ENCODE peak calls at places on chromosomes 11 and 22, in ten cellular contexts. One of them, this sample, is unnamed.
A peak's percentile ranks its signal among the peaks of the same experiment; 100 is the strongest.

GRCh38 chr22:49997221-49997599 is 15.4 kb downstream of the IL17REL start:
- DNase-seq in psoas muscle: no peak
- DNase-seq in spleen: no peak
- DNase-seq in HFF-Myc: no peak
- DNase-seq in ascending aorta: no peak
- DNase-seq in brain microvascular endothelial cell: no peak
- DNase-seq in fibroblast of lung: no peak
- DNase-seq in astrocyte: no peak
- DNase-seq in A673: no peak
- DNase-seq in esophagus muscularis mucosa: no peak
- DNase-seq in this sample: no peak

GRCh38 chr11:115761348-115761747 is 257.1 kb upstream of the CADM1 start:
- DNase-seq in esophagus muscularis mucosa: no peak
- DNase-seq in brain microvascular endothelial cell: no peak
- DNase-seq in fibroblast of lung: no peak
- DNase-seq in A673: no peak
- DNase-seq in psoas muscle: no peak
- DNase-seq in spleen: no peak
- DNase-seq in astrocyte: no peak
- DNase-seq in ascending aorta: no peak
- DNase-seq in HFF-Myc: no peak
- DNase-seq in this sample: no peak

GRCh38 chr11:130674686-130675085 is 226.2 kb downstream of the ADAMTS15 start:
- DNase-seq in fibroblast of lung: peak; percentile 45
- DNase-seq in psoas muscle: no peak
- DNase-seq in astrocyte: peak; percentile 32
- DNase-seq in HFF-Myc: no peak
- DNase-seq in A673: no peak
- DNase-seq in ascending aorta: no peak
- DNase-seq in esophagus muscularis mucosa: peak; percentile 75
- DNase-seq in brain microvascular endothelial cell: peak; percentile 28
- DNase-seq in spleen: no peak
- DNase-seq in this sample: peak; percentile 43

GRCh38 chr11:86070435-86071056 is 1.7 kb upstream of the PICALM start:
- DNase-seq in brain microvascular endothelial cell: no peak
- DNase-seq in esophagus muscularis mucosa: no peak
- DNase-seq in A673: no peak
- DNase-seq in spleen: no peak
- DNase-seq in ascending aorta: no peak
- DNase-seq in fibroblast of lung: peak; percentile 42
- DNase-seq in astrocyte: no peak
- DNase-seq in psoas muscle: no peak
- DNase-seq in HFF-Myc: no peak
- DNase-seq in this sample: peak; percentile 73

GRCh38 chr11:122676638-122677037 is 21.1 kb downstream of the UBASH3B start:
- DNase-seq in spleen: no peak
- DNase-seq in HFF-Myc: no peak
- DNase-seq in brain microvascular endothelial cell: no peak
- DNase-seq in astrocyte: no peak
- DNase-seq in A673: no peak
- DNase-seq in psoas muscle: no peak
- DNase-seq in fibroblast of lung: no peak
- DNase-seq in esophagus muscularis mucosa: no peak
- DNase-seq in ascending aorta: no peak
- DNase-seq in this sample: no peak

GRCh38 chr22:30398685-30399680 is 2.2 kb downstream of the SEC14L2 start:
- DNase-seq in esophagus muscularis mucosa: no peak
- DNase-seq in psoas muscle: no peak
- DNase-seq in A673: no peak
- DNase-seq in HFF-Myc: no peak
- DNase-seq in brain microvascular endothelial cell: no peak
- DNase-seq in spleen: no peak
- DNase-seq in fibroblast of lung: no peak
- DNase-seq in ascending aorta: no peak
- DNase-seq in astrocyte: no peak
- DNase-seq in this sample: no peak

GRCh38 chr22:19174106-19175025 is 4.2 kb downstream of the SLC25A1 start:
- DNase-seq in astrocyte: peak; percentile 54
- DNase-seq in psoas muscle: peak; percentile 72
- DNase-seq in spleen: peak; percentile 90
- DNase-seq in ascending aorta: no peak
- DNase-seq in A673: peak; percentile 57
- DNase-seq in fibroblast of lung: peak; percentile 69
- DNase-seq in brain microvascular endothelial cell: peak; percentile 50
- DNase-seq in esophagus muscularis mucosa: no peak
- DNase-seq in HFF-Myc: peak; percentile 67
- DNase-seq in this sample: peak; percentile 94

GRCh38 chr11:125165664-125166346 is 1.3 kb downstream of the PKNOX2 start:
- DNase-seq in ascending aorta: no peak
- DNase-seq in HFF-Myc: no peak
- DNase-seq in fibroblast of lung: peak; percentile 46
- DNase-seq in psoas muscle: no peak
- DNase-seq in brain microvascular endothelial cell: no peak
- DNase-seq in astrocyte: no peak
- DNase-seq in spleen: no peak
- DNase-seq in A673: no peak
- DNase-seq in esophagus muscularis mucosa: no peak
- DNase-seq in this sample: no peak

GRCh38 chr11:27228232-27228631 is 134.8 kb downstream of the CCDC34 start:
- DNase-seq in brain microvascular endothelial cell: no peak
- DNase-seq in spleen: no peak
- DNase-seq in fibroblast of lung: no peak
- DNase-seq in astrocyte: no peak
- DNase-seq in psoas muscle: no peak
- DNase-seq in ascending aorta: no peak
- DNase-seq in HFF-Myc: no peak
- DNase-seq in esophagus muscularis mucosa: no peak
- DNase-seq in A673: no peak
- DNase-seq in this sample: no peak

GRCh38 chr11:86484795-86485166 is 110.1 kb downstream of the CCDC81 start:
- DNase-seq in HFF-Myc: no peak
- DNase-seq in psoas muscle: no peak
- DNase-seq in astrocyte: no peak
- DNase-seq in ascending aorta: no peak
- DNase-seq in esophagus muscularis mucosa: no peak
- DNase-seq in A673: no peak
- DNase-seq in brain microvascular endothelial cell: peak; percentile 29
- DNase-seq in spleen: no peak
- DNase-seq in fibroblast of lung: peak; percentile 35
- DNase-seq in this sample: peak; percentile 69

GRCh38 chr11:34773211-34773610 is 143.0 kb downstream of the APIP start:
- DNase-seq in astrocyte: no peak
- DNase-seq in spleen: no peak
- DNase-seq in psoas muscle: no peak
- DNase-seq in esophagus muscularis mucosa: no peak
- DNase-seq in fibroblast of lung: peak; percentile 10
- DNase-seq in A673: no peak
- DNase-seq in brain microvascular endothelial cell: no peak
- DNase-seq in ascending aorta: no peak
- DNase-seq in HFF-Myc: no peak
- DNase-seq in this sample: no peak

GRCh38 chr11:134410766-134411165 is 1.3 kb downstream of the B3GAT1 start:
- DNase-seq in fibroblast of lung: no peak
- DNase-seq in esophagus muscularis mucosa: no peak
- DNase-seq in spleen: no peak
- DNase-seq in psoas muscle: no peak
- DNase-seq in A673: no peak
- DNase-seq in ascending aorta: no peak
- DNase-seq in astrocyte: no peak
- DNase-seq in brain microvascular endothelial cell: no peak
- DNase-seq in HFF-Myc: no peak
- DNase-seq in this sample: no peak

GRCh38 chr11:67054851-67055523 is 1.7 kb upstream of the RHOD start:
- DNase-seq in brain microvascular endothelial cell: peak; percentile 93
- DNase-seq in fibroblast of lung: peak; percentile 78
- DNase-seq in spleen: peak; percentile 80
- DNase-seq in ascending aorta: no peak
- DNase-seq in A673: peak; percentile 75
- DNase-seq in HFF-Myc: no peak
- DNase-seq in psoas muscle: peak; percentile 71
- DNase-seq in astrocyte: peak; percentile 75
- DNase-seq in esophagus muscularis mucosa: no peak
- DNase-seq in this sample: peak; percentile 57

GRCh38 chr22:50525991-50526848 is 822 bp upstream of the SCO2 start:
- DNase-seq in esophagus muscularis mucosa: no peak
- DNase-seq in psoas muscle: peak; percentile 82
- DNase-seq in brain microvascular endothelial cell: peak; percentile 44
- DNase-seq in A673: peak; percentile 90
- DNase-seq in HFF-Myc: no peak
- DNase-seq in spleen: peak; percentile 98
- DNase-seq in astrocyte: peak; percentile 54
- DNase-seq in fibroblast of lung: peak; percentile 69
- DNase-seq in ascending aorta: no peak
- DNase-seq in this sample: peak; percentile 79

GRCh38 chr11:65429724-65430405 is 7.3 kb downstream of the NEAT1 start:
- DNase-seq in astrocyte: peak; percentile 72
- DNase-seq in fibroblast of lung: peak; percentile 79
- DNase-seq in brain microvascular endothelial cell: peak; percentile 66
- DNase-seq in HFF-Myc: no peak
- DNase-seq in ascending aorta: no peak
- DNase-seq in psoas muscle: peak; percentile 72
- DNase-seq in spleen: peak; percentile 91
- DNase-seq in esophagus muscularis mucosa: no peak
- DNase-seq in A673: no peak
- DNase-seq in this sample: peak; percentile 91
- H3K4me3 ChIP-seq in astrocyte: peak overlapping the region; percentile 95
- H3K4me3 ChIP-seq in fibroblast of lung: peak overlapping the region; percentile 81
- H3K4me3 ChIP-seq in brain microvascular endothelial cell: peak overlapping the region; percentile 96
- H3K4me3 ChIP-seq in HFF-Myc: peak overlapping the region; percentile 20
- H3K4me3 ChIP-seq in ascending aorta: peak overlapping the region; percentile 80
- H3K4me3 ChIP-seq in psoas muscle: peak overlapping the region; percentile 86
- H3K4me3 ChIP-seq in spleen: peak overlapping the region; percentile 92
- H3K4me3 ChIP-seq in esophagus muscularis mucosa: peak overlapping the region; percentile 71
- H3K4me3 ChIP-seq in A673: peak overlapping the region; percentile 66
- H3K4me3 ChIP-seq in this sample: peak overlapping the region; percentile 99

GRCh38 chr11:19116971-19117759 is at the start of gene ZDHHC13:
- DNase-seq in brain microvascular endothelial cell: peak; percentile 86
- DNase-seq in esophagus muscularis mucosa: peak; percentile 97
- DNase-seq in ascending aorta: peak; percentile 83
- DNase-seq in fibroblast of lung: peak; percentile 89
- DNase-seq in astrocyte: peak; percentile 79
- DNase-seq in spleen: peak; percentile 99
- DNase-seq in HFF-Myc: peak; percentile 44
- DNase-seq in A673: peak; percentile 91
- DNase-seq in psoas muscle: peak; percentile 89
- DNase-seq in this sample: peak; percentile 82

GRCh38 chr11:19110290-19110689 is 6.7 kb upstream of the ZDHHC13 start:
- DNase-seq in psoas muscle: peak; percentile 46
- DNase-seq in spleen: no peak
- DNase-seq in brain microvascular endothelial cell: no peak
- DNase-seq in A673: no peak
- DNase-seq in HFF-Myc: no peak
- DNase-seq in ascending aorta: no peak
- DNase-seq in esophagus muscularis mucosa: no peak
- DNase-seq in astrocyte: no peak
- DNase-seq in fibroblast of lung: no peak
- DNase-seq in this sample: no peak

GRCh38 chr11:19116315-19116970 is 525 bp upstream of the ZDHHC13 start:
- DNase-seq in astrocyte: no peak
- DNase-seq in spleen: peak; percentile 69
- DNase-seq in psoas muscle: no peak
- DNase-seq in esophagus muscularis mucosa: no peak
- DNase-seq in HFF-Myc: no peak
- DNase-seq in A673: no peak
- DNase-seq in fibroblast of lung: no peak
- DNase-seq in brain microvascular endothelial cell: no peak
- DNase-seq in ascending aorta: no peak
- DNase-seq in this sample: no peak

GRCh38 chr11:19117760-19118097 is 761 bp downstream of the ZDHHC13 start:
- DNase-seq in spleen: no peak
- DNase-seq in psoas muscle: no peak
- DNase-seq in esophagus muscularis mucosa: no peak
- DNase-seq in A673: no peak
- DNase-seq in astrocyte: no peak
- DNase-seq in brain microvascular endothelial cell: no peak
- DNase-seq in fibroblast of lung: no peak
- DNase-seq in HFF-Myc: no peak
- DNase-seq in ascending aorta: no peak
- DNase-seq in this sample: peak; percentile 30

GRCh38 chr11:19111809-19112208 is 5.2 kb upstream of the ZDHHC13 start:
- DNase-seq in ascending aorta: no peak
- DNase-seq in spleen: no peak
- DNase-seq in astrocyte: no peak
- DNase-seq in brain microvascular endothelial cell: no peak
- DNase-seq in HFF-Myc: no peak
- DNase-seq in esophagus muscularis mucosa: no peak
- DNase-seq in A673: no peak
- DNase-seq in fibroblast of lung: no peak
- DNase-seq in psoas muscle: no peak
- DNase-seq in this sample: no peak
- TF ChIP-seq CTCF in ascending aorta: no peak
- TF ChIP-seq CTCF in spleen: no peak
- TF ChIP-seq CTCF in astrocyte: no peak
- TF ChIP-seq CTCF in brain microvascular endothelial cell: no peak
- TF ChIP-seq CTCF in HFF-Myc: no peak
- TF ChIP-seq CTCF in esophagus muscularis mucosa: no peak
- TF ChIP-seq CTCF in A673: no peak
- TF ChIP-seq CTCF in fibroblast of lung: no peak
- TF ChIP-seq CTCF in psoas muscle: no peak
- TF ChIP-seq CTCF in this sample: no peak

GRCh38 chr11:129445226-129445625 is 69.6 kb downstream of the BARX2 start:
- DNase-seq in A673: no peak
- DNase-seq in fibroblast of lung: no peak
- DNase-seq in astrocyte: no peak
- DNase-seq in psoas muscle: no peak
- DNase-seq in ascending aorta: no peak
- DNase-seq in brain microvascular endothelial cell: no peak
- DNase-seq in spleen: no peak
- DNase-seq in esophagus muscularis mucosa: no peak
- DNase-seq in HFF-Myc: no peak
- DNase-seq in this sample: no peak
- H3K4me3 ChIP-seq in A673: no peak overlapping the region
- H3K4me3 ChIP-seq in fibroblast of lung: no peak overlapping the region
- H3K4me3 ChIP-seq in astrocyte: no peak overlapping the region
- H3K4me3 ChIP-seq in psoas muscle: no peak overlapping the region
- H3K4me3 ChIP-seq in ascending aorta: no peak overlapping the region
- H3K4me3 ChIP-seq in brain microvascular endothelial cell: no peak overlapping the region
- H3K4me3 ChIP-seq in spleen: no peak overlapping the region
- H3K4me3 ChIP-seq in esophagus muscularis mucosa: no peak overlapping the region
- H3K4me3 ChIP-seq in HFF-Myc: no peak overlapping the region
- H3K4me3 ChIP-seq in this sample: no peak overlapping the region

DNA sequence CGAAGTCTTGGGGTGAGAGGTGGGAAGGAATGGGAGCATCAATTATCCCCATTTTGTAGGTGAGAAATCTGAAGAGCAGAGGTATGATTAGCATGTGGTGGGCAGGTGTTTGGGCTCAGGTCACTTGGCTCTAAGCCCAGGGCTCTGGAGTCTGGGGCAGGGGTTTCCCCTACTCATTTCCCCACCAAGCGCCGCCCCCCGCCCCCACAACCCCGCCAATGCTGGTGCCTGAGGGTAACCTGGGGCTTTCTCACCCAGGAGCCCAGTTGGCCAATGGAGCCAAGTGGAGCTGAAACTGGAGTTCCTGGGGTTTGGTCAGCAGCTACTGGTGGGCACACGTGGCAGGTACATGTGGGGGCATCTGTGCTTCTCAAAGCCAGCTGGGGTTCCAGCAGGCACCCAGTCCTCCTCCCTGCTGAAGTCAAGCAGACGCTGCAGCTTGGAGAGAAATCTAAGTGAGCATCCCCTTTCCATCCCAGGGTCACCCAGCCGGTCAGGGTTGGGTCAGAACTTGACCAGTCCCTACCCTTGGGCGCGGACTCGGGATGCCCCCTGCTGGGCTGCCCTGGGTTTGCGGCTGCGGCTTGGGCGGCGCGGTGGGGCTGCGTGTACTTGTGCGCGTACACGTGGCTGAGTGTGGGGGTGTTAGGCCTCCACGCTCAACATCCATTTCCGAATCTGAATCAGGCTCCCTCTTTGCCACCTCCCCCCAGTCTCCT is 1.6 kb upstream of the CHRM1 start:
- DNase-seq in astrocyte: no peak
- DNase-seq in esophagus muscularis mucosa: no peak
- DNase-seq in spleen: no peak
- DNase-seq in ascending aorta: no peak
- DNase-seq in A673: peak; percentile 65
- DNase-seq in HFF-Myc: no peak
- DNase-seq in brain microvascular endothelial cell: no peak
- DNase-seq in fibroblast of lung: no peak
- DNase-seq in psoas muscle: no peak
- DNase-seq in this sample: no peak
- TF ChIP-seq CTCF in astrocyte: no peak
- TF ChIP-seq CTCF in esophagus muscularis mucosa: no peak
- TF ChIP-seq CTCF in spleen: no peak
- TF ChIP-seq CTCF in ascending aorta: no peak
- TF ChIP-seq CTCF in A673: peak; percentile 67
- TF ChIP-seq CTCF in HFF-Myc: peak; percentile 35
- TF ChIP-seq CTCF in brain microvascular endothelial cell: peak; percentile 70
- TF ChIP-seq CTCF in fibroblast of lung: peak; percentile 34
- TF ChIP-seq CTCF in psoas muscle: no peak
- TF ChIP-seq CTCF in this sample: peak; percentile 20

This sample was measured in AG10803.